ENCODE peak calls at places on chromosomes 1 and 21, in six cellular contexts. Z, M, W, B, K and X are unnamed samples.

GRCh38 chr1:209662879-209663327 is 10.7 kb upstream of the LAMB3 start:
- DNase-seq in Z (no peak), M (no peak), W (no peak), B (no peak), K (peak), X (no peak)

GRCh38 chr1:59360170-59360569 is 63.3 kb downstream of the FGGY start:
- DNase-seq in Z (no peak), M (no peak), W (no peak), B (no peak), K (peak), X (peak)

GRCh38 chr1:19504796-19505693 is 19.7 kb upstream of the CAPZB start:
- DNase-seq in Z (no peak), M (peak), W (no peak), B (no peak), K (no peak), X (no peak)

GRCh38 chr1:6052543-6053205 is 7.0 kb downstream of the KCNAB2 start:
- DNase-seq in Z (peak), M (peak), W (peak), B (peak), K (peak), X (no peak)

GRCh38 chr1:91828007-91828321 is 58.0 kb downstream of the TGFBR3 start:
- DNase-seq in Z (no peak), M (no peak), W (no peak), B (no peak), K (no peak), X (no peak)

GRCh38 chr1:10900691-10901090 is 104.2 kb upstream of the CASZ1 start:
- DNase-seq in Z (no peak), M (no peak), W (no peak), B (no peak), K (peak), X (no peak)

GRCh38 chr1:204746838-204747442 is 61.4 kb upstream of the LRRN2 start:
- DNase-seq in Z (peak), M (peak), W (peak), B (peak), K (peak), X (no peak)

GRCh38 chr1:159978107-159978398 is 24.0 kb upstream of the SLAMF9 start:
- DNase-seq in Z (no peak), M (no peak), W (no peak), B (no peak), K (no peak), X (no peak)

GRCh38 chr1:32742132-32742947 is 39.8 kb upstream of the SYNC start:
- DNase-seq in Z (no peak), M (peak), W (peak), B (peak), K (peak), X (no peak)

GRCh38 chr1:221725683-221726330 is 16.1 kb downstream of the DUSP10 start:
- DNase-seq in Z (no peak), M (no peak), W (no peak), B (no peak), K (peak), X (no peak)

GRCh38 chr1:105172803-105173202 is 1423.1 kb downstream of the AMY1C start:
- DNase-seq in Z (no peak), M (no peak), W (no peak), B (peak), K (no peak), X (no peak)

GRCh38 chr1:96944743-96945142 is 223.2 kb downstream of the PTBP2 start:
- DNase-seq in Z (no peak), M (no peak), W (no peak), B (no peak), K (no peak), X (no peak)

GRCh38 chr21:34989337-34990151 is 59.6 kb downstream of the RUNX1 start:
- DNase-seq in Z (no peak), M (no peak), W (no peak), B (peak), K (no peak), X (no peak)

GRCh38 chr1:27418326-27418761 is 25.9 kb downstream of the GPR3 start:
- DNase-seq in Z (peak), M (peak), W (no peak), B (no peak), K (peak), X (peak)

GRCh38 chr1:239025223-239025622 is 361.1 kb upstream of the CHRM3 start:
- DNase-seq in Z (no peak), M (no peak), W (no peak), B (no peak), K (no peak), X (no peak)

GRCh38 chr1:197451424-197451823 is 183.4 kb downstream of the CRB1 start:
- DNase-seq in Z (no peak), M (no peak), W (no peak), B (no peak), K (no peak), X (no peak)

GRCh38 chr1:178821134-178821866 is 49.6 kb downstream of the ANGPTL1 start:
- DNase-seq in Z (no peak), M (no peak), W (no peak), B (no peak), K (no peak), X (no peak)

GRCh38 chr1:194533641-194534040 is 1347.2 kb upstream of the B3GALT2 start:
- DNase-seq in Z (no peak), M (no peak), W (no peak), B (no peak), K (peak), X (no peak)

GRCh38 chr1:247906504-247907047 is 11.2 kb downstream of the OR2W3 start:
- DNase-seq in Z (no peak), M (no peak), W (no peak), B (no peak), K (peak), X (peak)

GRCh38 chr1:216662681-216663080 is 60.5 kb downstream of the ESRRG start:
- DNase-seq in Z (no peak), M (no peak), W (no peak), B (no peak), K (no peak), X (no peak)

GRCh38 chr1:207867136-207868081 is 43.5 kb downstream of the CD34 start:
- DNase-seq in Z (peak), M (no peak), W (no peak), B (no peak), K (no peak), X (no peak)

GRCh38 chr1:51316764-51317120 is 13.6 kb downstream of the TTC39A start:
- DNase-seq in Z (no peak), M (peak), W (no peak), B (no peak), K (no peak), X (no peak)

GRCh38 chr1:97014426-97014825 is 292.8 kb downstream of the PTBP2 start:
- DNase-seq in Z (no peak), M (no peak), W (no peak), B (no peak), K (no peak), X (no peak)

GRCh38 chr1:86515597-86515996 is 31.3 kb upstream of the CLCA4 start:
- DNase-seq in Z (no peak), M (no peak), W (peak), B (peak), K (peak), X (peak)

GRCh38 chr21:38223893-38224540 is 32.8 kb upstream of the KCNJ15 start:
- DNase-seq in Z (no peak), M (no peak), W (no peak), B (peak), K (peak), X (no peak)

GRCh38 chr1:97920832-97921571 is at the start of gene DPYD:
- DNase-seq in Z (peak), M (peak), W (peak), B (peak), K (peak), X (no peak)

GRCh38 chr1:241934181-241934815 is 23.3 kb upstream of the BECN2 start:
- DNase-seq in Z (no peak), M (peak), W (peak), B (peak), K (no peak), X (no peak)

GRCh38 chr1:74506311-74506710 is 6.1 kb downstream of the LRRC53 start:
- DNase-seq in Z (no peak), M (no peak), W (no peak), B (peak), K (no peak), X (no peak)

GRCh38 chr1:180580237-180580636 is 21.5 kb downstream of the OVAAL start:
- DNase-seq in Z (no peak), M (peak), W (no peak), B (peak), K (peak), X (peak)

GRCh38 chr1:116095027-116095426 is 16.2 kb upstream of the MAB21L3 start:
- DNase-seq in Z (no peak), M (no peak), W (no peak), B (no peak), K (no peak), X (no peak)

GRCh38 chr1:231236131-231236571 is 4.9 kb upstream of the GNPAT start:
- DNase-seq in Z (no peak), M (no peak), W (no peak), B (no peak), K (no peak), X (no peak)

GRCh38 chr21:28063241-28063640 is 929.4 kb downstream of the LTN1 start:
- DNase-seq in Z (no peak), M (no peak), W (no peak), B (no peak), K (no peak), X (no peak)
- H3K27ac ChIP-seq in Z (no peak), M (no peak), W (no peak), B (no peak), K (no peak), X (no peak)

GRCh38 chr21:42263591-42264131 is 44.7 kb downstream of the ABCG1 start:
- DNase-seq in Z (no peak), M (peak), W (no peak), B (peak), K (no peak), X (no peak)

GRCh38 chr21:42262826-42263225 is 43.9 kb downstream of the ABCG1 start:
- DNase-seq in Z (no peak), M (peak), W (no peak), B (no peak), K (peak), X (peak)

GRCh38 chr21:42265229-42265812 is 46.4 kb downstream of the ABCG1 start:
- DNase-seq in Z (no peak), M (no peak), W (no peak), B (no peak), K (no peak), X (no peak)

GRCh38 chr21:42261832-42262200 is 42.9 kb downstream of the ABCG1 start:
- DNase-seq in Z (no peak), M (no peak), W (no peak), B (no peak), K (no peak), X (no peak)

DNA sequence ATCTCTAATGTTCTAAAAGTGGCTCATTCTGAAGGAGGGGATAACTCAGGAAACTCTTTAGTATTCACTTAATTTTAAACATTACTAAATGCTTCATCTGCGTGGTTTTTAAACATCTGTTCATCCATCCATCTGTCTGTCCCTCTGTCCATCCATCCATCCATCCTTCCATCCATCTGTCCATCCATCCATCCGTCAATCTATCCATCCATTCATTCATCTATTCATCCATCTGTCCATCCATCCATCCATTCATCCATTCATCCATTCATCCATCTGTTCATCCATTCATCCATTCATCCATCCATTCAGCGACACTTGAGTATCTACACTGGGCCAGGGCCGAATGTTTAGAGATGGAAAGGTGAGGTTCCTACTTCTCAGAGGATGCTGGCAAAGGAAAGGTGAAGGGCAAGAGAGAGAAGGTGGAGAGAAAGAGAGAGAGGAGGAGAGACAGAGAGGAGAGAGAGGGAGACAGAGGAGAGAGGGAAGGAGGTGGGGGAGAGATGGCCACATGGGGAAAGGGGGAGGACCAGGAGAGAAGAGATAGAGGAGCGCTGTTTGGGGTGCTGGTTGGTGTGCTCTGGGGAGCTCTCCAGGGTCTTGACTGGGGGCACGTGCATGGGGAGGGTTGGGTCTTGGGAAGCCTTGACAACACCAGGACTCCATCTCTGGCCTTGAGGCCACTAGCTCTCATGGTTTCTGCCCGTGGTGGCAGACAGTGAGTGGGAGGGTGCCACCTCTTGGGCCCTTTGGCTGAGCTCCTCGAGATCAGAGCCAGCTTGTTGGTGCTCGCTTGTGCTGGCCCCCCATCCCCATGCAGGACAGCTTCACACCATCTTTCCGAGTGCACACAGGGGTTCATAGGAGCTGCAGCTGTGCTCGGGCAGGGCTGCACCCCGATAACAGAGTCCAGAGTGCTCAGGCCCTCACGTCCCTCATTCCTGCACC is 45.6 kb downstream of the ABCG1 start:
- DNase-seq in Z (no peak), M (no peak), W (no peak), B (no peak), K (no peak), X (no peak)
- H3K27ac ChIP-seq in Z (no peak), M (no peak), W (no peak), B (no peak), K (no peak), X (no peak)

GRCh38 chr21:29232601-29233541 is 65.9 kb upstream of the BACH1 start:
- DNase-seq in Z (no peak), M (no peak), W (no peak), B (no peak), K (peak), X (no peak)
- H3K27ac ChIP-seq in Z (no peak), M (no peak), W (no peak), B (no peak), K (no peak), X (peak)

DNA sequence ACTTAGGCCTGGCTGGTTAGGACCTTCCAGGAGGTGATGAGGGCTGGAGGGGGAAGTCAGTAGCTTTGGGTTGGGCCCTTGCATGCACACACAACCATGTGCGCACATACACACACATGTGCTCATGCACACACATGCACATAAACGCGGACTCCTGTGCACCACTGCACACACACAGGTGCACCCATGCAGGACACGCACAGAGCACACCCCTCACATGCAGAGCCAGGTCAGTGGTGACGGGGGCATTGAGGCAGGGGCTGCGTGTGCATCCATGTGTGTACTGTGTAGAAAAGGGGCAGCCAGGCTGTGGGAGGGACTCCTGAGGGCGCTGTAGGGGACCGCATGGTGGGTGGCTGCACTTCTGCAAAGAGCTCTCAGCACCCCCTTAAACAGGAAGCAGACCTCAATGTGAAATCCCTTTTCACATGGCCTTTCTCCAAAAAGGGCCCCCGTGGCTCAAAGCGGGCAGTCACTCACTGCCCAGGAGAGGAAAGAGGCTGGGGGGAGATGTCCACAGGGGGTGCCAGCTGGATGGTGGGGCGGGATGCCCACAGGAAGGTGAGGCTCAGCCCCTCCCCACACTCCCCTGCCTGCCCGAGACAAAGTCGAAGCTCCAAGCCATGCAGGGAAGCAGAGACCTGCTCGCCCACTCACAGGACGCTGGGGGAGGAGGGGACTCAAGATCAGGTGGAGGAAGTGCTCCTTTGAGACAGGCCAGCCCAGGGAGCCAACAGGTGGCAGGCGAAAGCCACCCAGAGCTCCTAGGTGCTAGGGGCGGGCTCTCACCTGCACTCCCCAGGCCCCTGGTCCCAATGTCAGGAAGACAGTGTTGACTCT is 95.2 kb downstream of the ITPKB start:
- DNase-seq in Z (peak), M (no peak), W (no peak), B (no peak), K (no peak), X (no peak)
- H3K27ac ChIP-seq in Z (no peak), M (no peak), W (no peak), B (no peak), K (peak), X (no peak)